ENCODE peak calls at places on chromosomes 11 and 22, in four cellular contexts. S is spleen, B is activated B cell treated with CpG ODN at 0.5 μM for 24 hours, P is A549. A is an unnamed sample.

GRCh38 chr22:34395370-34395769 is 475.1 kb upstream of the LARGE1 start:
- DNase-seq in S (no peak), P (no peak), B (no peak), A (no peak)

GRCh38 chr11:111982019-111982464 is 43.2 kb upstream of the DLAT start:
- DNase-seq in P (peak), B (no peak), S (no peak), A (no peak)

GRCh38 chr11:80390546-80390945 is 949.7 kb upstream of the TENM4 start:
- DNase-seq in S (no peak), B (no peak), P (no peak), A (no peak)

GRCh38 chr11:76796511-76797203 is 13.5 kb downstream of the TSKU start:
- DNase-seq in P (no peak), S (peak), B (no peak), A (peak)

GRCh38 chr11:27395556-27396258 is 32.7 kb upstream of the CCDC34 start:
- DNase-seq in P (peak), S (no peak), B (no peak), A (no peak)

GRCh38 chr11:63613517-63614135 is 607 bp downstream of the PLAAT3 start:
- DNase-seq in B (no peak), P (peak), S (peak), A (peak)

GRCh38 chr22:42697542-42698013 is 23.1 kb downstream of the A4GALT start:
- DNase-seq in P (peak), B (no peak), S (no peak), A (no peak)

GRCh38 chr11:44977493-44977984 is 26.9 kb upstream of the TP53I11 start:
- DNase-seq in S (no peak), B (no peak), P (peak), A (no peak)

GRCh38 chr11:42841563-42841962 is 470.2 kb upstream of the API5 start:
- DNase-seq in S (no peak), B (no peak), P (no peak), A (no peak)

GRCh38 chr11:46977940-46978595 is 41.5 kb downstream of the CSTPP1 start:
- DNase-seq in S (no peak), P (peak), B (no peak), A (no peak)

GRCh38 chr22:27213291-27213690 is 555.9 kb downstream of the MIAT start:
- DNase-seq in B (no peak), S (no peak), P (no peak), A (no peak)

GRCh38 chr11:111344032-111344431 is 35.0 kb downstream of the POU2AF1 start:
- DNase-seq in P (peak), S (no peak), B (no peak), A (no peak)

GRCh38 chr11:45657496-45658260 is 7.7 kb downstream of the CHST1 start:
- DNase-seq in P (no peak), B (no peak), S (no peak), A (no peak)

GRCh38 chr11:72251614-72252013 is 7.6 kb upstream of the PHOX2A start:
- DNase-seq in B (no peak), S (no peak), P (no peak), A (no peak)

GRCh38 chr11:68146704-68147474 is 25.7 kb upstream of the CHKA start:
- DNase-seq in B (no peak), S (no peak), P (peak), A (no peak)

GRCh38 chr22:41070665-41071331 is 21.6 kb upstream of the EP300 start:
- DNase-seq in S (no peak), B (no peak), P (no peak), A (no peak)

GRCh38 chr11:46345131-46345597 is 2.1 kb upstream of the DGKZ start:
- DNase-seq in B (no peak), P (no peak), S (peak), A (no peak)

DNA sequence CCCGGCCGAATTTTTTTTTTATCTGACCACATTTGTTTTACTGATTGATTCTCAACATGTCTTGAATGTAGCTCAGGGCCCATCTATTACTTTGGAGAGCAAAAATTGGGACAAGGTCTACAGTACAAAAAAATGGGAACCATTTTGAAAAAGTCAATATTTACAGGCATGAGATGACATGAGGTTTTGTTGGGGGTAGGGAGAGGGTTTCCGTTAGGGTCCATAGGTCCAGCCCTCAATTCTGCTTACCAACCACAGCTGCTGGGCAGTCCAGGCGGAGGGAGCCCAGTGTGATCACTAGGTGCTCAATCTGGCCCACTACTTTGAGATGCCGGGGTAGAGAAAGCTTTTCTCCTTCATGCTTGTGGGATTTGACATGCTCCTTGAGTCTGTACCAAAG is 18.3 kb downstream of the NRIP3 start:
- DNase-seq in S (no peak), P (no peak), B (no peak), A (no peak)
- TF ChIP-seq CTCF in S (no peak), P (no peak), B (no peak), A (no peak)

DNA sequence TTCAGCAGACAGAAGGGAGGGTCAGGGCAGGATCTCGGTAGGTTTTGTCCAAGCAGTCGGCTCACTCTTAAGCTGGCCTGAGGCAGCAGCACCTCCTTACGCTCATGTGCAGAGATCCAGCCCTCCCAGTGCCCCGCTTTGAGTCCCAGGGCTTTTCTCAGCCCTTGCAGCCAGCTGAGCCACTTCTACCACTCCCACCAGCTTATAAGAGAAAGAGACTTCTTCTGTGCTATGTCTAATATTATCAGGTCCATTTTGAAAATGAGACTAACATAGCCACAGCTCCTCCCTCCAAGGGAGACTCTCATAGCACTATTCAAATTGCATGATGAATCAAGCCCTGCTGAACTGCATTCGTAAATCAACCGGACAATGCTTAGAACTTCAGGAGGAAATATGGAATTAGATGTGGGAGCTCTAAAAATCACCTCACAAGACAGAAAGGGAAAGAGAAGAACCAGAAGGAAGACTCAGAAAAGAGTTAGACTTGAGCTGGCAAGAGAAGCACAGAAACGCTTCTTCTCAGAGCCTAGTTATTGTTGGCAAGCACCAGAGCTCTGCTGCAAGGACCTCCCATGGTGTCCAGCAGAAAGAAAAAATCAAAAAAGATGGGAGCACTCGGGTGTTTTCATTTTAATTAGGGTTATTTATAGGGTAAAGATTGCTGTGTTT is 181.5 kb downstream of the ETS1 start:
- DNase-seq in S (no peak), B (no peak), P (no peak), A (no peak)
- TF ChIP-seq CTCF in S (no peak), B (no peak), P (no peak), A (no peak)

DNA sequence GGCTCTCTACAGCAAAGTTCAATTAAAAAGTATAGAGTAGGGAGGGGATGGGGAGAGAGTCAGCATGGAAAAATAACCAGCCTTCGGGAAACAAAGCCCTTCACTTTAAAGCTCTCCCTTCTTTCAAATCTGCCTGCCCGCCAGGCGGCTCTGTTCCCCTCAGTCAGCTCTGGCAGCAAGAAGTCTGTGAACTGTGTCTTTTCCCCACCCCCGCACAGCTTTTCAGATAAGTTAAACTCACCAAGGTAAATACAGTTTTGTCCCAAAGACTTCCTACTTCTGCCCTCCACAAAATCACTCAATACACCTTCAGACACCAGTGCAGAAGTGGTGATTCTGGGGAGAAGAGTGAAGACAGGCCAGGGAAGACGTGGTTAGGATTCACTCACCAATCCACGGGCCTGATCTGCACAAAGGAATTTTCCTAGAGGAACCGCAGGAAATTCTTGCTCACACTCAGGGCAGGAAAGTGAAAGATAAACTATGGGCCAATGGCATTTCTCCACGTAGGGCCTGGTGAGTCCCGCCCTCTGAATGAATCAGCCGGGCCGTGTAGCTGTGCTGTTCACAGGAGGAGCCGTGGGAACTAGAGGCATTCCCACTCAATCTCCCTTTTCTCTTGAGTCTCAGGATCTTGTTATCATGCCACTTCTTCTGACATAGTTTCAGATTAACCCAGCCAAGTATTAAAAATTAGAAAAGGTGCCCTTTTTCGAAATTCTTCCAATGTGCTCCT is at the start of gene TRIM5:
- DNase-seq in P (peak), B (peak), S (peak), A (peak)
- TF ChIP-seq CTCF in P (peak), B (no peak), S (peak), A (peak)

GRCh38 chr11:97087419-97087818 is 697.6 kb downstream of the JRKL start:
- DNase-seq in S (no peak), B (no peak), P (no peak), A (no peak)

DNA sequence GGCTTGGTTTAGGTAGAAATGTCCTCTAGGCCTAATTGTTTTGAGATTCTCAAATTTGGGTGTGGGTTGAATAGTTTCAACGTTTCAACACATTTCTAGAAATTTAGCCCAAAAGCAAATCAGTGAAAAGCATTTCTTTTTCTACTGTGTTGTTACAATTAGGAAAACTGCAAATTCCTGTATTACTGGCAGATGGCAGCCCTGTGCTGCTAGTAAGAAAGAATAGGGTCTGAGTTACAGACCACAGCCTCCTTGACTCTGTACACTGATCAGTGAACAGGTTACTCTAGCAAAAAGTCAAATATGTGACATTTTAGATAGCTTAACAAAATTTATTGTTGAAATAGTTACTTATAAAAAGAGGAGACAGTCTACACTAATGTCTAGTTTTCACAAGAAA is 703.0 kb downstream of the JRKL start:
- DNase-seq in P (no peak), B (no peak), S (no peak), A (no peak)
- TF ChIP-seq CTCF in P (no peak), B (no peak), S (no peak), A (no peak)

DNA sequence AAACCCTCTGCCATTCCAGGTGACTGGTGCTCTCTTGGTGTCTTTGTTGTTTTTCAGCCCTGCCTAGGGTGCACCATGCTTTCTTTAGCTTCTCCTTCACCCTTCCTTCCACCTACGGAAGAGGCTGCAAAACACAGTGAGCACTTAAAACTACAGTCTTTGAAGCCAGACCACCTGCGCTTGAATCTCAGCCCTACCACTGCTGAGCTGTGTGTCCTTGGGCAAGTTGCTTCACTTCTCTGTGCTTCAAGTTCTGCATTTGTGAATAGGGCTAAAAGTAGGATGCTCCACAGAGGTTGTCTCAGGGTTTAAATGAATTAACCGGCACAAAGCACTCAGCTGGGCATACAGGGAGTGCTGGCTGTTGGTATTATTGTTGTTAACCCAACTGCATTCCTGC is 139.2 kb downstream of the FBXO7 start:
- DNase-seq in B (no peak), S (peak), P (no peak), A (no peak)
- TF ChIP-seq CTCF in B (no peak), S (no peak), P (no peak), A (no peak)

GRCh38 chr22:23219317-23219716 is 39.0 kb downstream of the BCR start:
- DNase-seq in B (no peak), P (no peak), S (peak), A (no peak)
- TF ChIP-seq CTCF in B (no peak), P (no peak), S (no peak), A (no peak)

GRCh38 chr22:38223289-38223960 is 21.6 kb downstream of the MAFF start:
- DNase-seq in B (no peak), S (no peak), P (no peak), A (no peak)
- TF ChIP-seq CTCF in B (no peak), S (no peak), P (peak), A (no peak)

GRCh38 chr11:73335204-73335923 is 27.3 kb downstream of the ARHGEF17 start:
- DNase-seq in P (peak), B (peak), S (peak), A (peak)

GRCh38 chr11:73333173-73333572 is 25.1 kb downstream of the ARHGEF17 start:
- DNase-seq in S (no peak), P (no peak), B (no peak), A (no peak)

GRCh38 chr11:73333626-73334199 is 25.6 kb downstream of the ARHGEF17 start:
- DNase-seq in B (no peak), S (no peak), P (no peak), A (no peak)

GRCh38 chr11:73331138-73331916 is 23.3 kb downstream of the ARHGEF17 start:
- DNase-seq in P (no peak), B (no peak), S (no peak), A (no peak)

GRCh38 chr11:73334244-73335203 is 26.4 kb downstream of the ARHGEF17 start:
- DNase-seq in S (no peak), B (no peak), P (peak), A (no peak)
- TF ChIP-seq CTCF in S (no peak), B (no peak), P (no peak), A (no peak)

GRCh38 chr11:9260182-9261146 is 4.7 kb downstream of the DENND5A start:
- DNase-seq in S (peak), B (no peak), P (no peak), A (no peak)
- TF ChIP-seq CTCF in S (no peak), B (no peak), P (peak), A (no peak)

A was measured in natural killer cell.